ENCODE peak calls at places on chromosomes 3 and 15, in five cellular contexts. E, W, I, K and X are unnamed samples.

GRCh38 chr3:99948467-99949089 is 130.9 kb downstream of the CMSS1 start:
- DNase-seq in E (no peak), W (no peak), I (no peak), K (no peak), X (no peak)

GRCh38 chr15:68471552-68471951 is 39.6 kb upstream of the ITGA11 start:
- DNase-seq in E (no peak), W (no peak), I (no peak), K (no peak), X (no peak)

GRCh38 chr3:133037440-133037839 is 751 bp upstream of the TMEM108 start:
- DNase-seq in E (no peak), W (peak), I (no peak), K (no peak), X (no peak)

GRCh38 chr3:100184960-100185566 is 70.8 kb upstream of the FILIP1L start:
- DNase-seq in E (no peak), W (no peak), I (no peak), K (peak), X (peak)

GRCh38 chr15:55742927-55743614 is at the start of gene PRTG:
- DNase-seq in E (no peak), W (peak), I (no peak), K (peak), X (peak)

GRCh38 chr3:106431698-106432097 is 562.9 kb upstream of the CBLB start:
- DNase-seq in E (no peak), W (no peak), I (no peak), K (no peak), X (no peak)

GRCh38 chr3:132225664-132226063 is 91.5 kb upstream of the ACP3 start:
- DNase-seq in E (no peak), W (peak), I (no peak), K (no peak), X (no peak)

GRCh38 chr3:50503504-50503903 is at the start of gene CACNA2D2:
- DNase-seq in E (peak), W (peak), I (peak), K (peak), X (peak)

GRCh38 chr3:129608087-129608935 is 1.8 kb upstream of the PLXND1 start:
- DNase-seq in E (no peak), W (peak), I (no peak), K (peak), X (peak)

GRCh38 chr3:16059700-16060357 is 114.7 kb upstream of the GALNT15 start:
- DNase-seq in E (no peak), W (no peak), I (no peak), K (no peak), X (no peak)